ENCODE peak calls at places on chromosomes 5 and 9, in five cellular contexts. L is H1, D is H9, C is neuronal stem cell, S is trophoblast cell. U is an unnamed sample.

GRCh38 chr9:20786807-20787206 is 102.7 kb downstream of the FOCAD start:
- DNase-seq in L (no peak), D (no peak), C (no peak), S (no peak), U (no peak)

GRCh38 chr9:93792358-93792757 is 162.8 kb downstream of the BARX1 start:
- DNase-seq in L (no peak), D (no peak), C (no peak), S (no peak), U (no peak)

GRCh38 chr9:111959468-111959941 is 62.9 kb downstream of the UGCG start:
- DNase-seq in L (no peak), D (no peak), C (no peak), S (peak; percentile 98), U (peak; percentile 92)

GRCh38 chr5:154478224-154478565 is at the start of gene HAND1:
- DNase-seq in L (no peak), D (peak; percentile 93), C (peak; percentile 80), S (no peak), U (peak; percentile 48)

GRCh38 chr5:5374034-5374715 is 48.3 kb upstream of the ICE1 start:
- DNase-seq in L (no peak), D (no peak), C (no peak), S (no peak), U (peak; percentile 32)

GRCh38 chr5:38208782-38209378 is 49.5 kb upstream of the EGFLAM start:
- DNase-seq in L (no peak), D (peak; percentile 58), C (peak; percentile 32), S (peak; percentile 61), U (peak; percentile 56)

GRCh38 chr5:1793301-1793740 is 6.3 kb downstream of the MRPL36 start:
- DNase-seq in L (no peak), D (no peak), C (no peak), S (no peak), U (peak; percentile 7)

GRCh38 chr5:59789197-59789596 is 104.3 kb downstream of the PDE4D start:
- DNase-seq in L (no peak), D (no peak), C (no peak), S (peak; percentile 52), U (peak; percentile 74)

GRCh38 chr5:143148461-143149170 is 254.9 kb downstream of the NR3C1 start:
- DNase-seq in L (no peak), D (no peak), C (no peak), S (no peak), U (peak; percentile 91)

GRCh38 chr5:122030251-122030650 is 47.8 kb downstream of the LOX start:
- DNase-seq in L (no peak), D (no peak), C (no peak), S (peak; percentile 56), U (peak; percentile 29)

GRCh38 chr9:91220021-91220420 is 141.7 kb downstream of the AUH start:
- DNase-seq in L (no peak), D (no peak), C (no peak), S (no peak), U (no peak)

GRCh38 chr9:124042168-124042775 is 30.7 kb downstream of the LHX2 start:
- DNase-seq in L (no peak), D (no peak), C (no peak), S (no peak), U (no peak)

GRCh38 chr9:71796368-71796767 is 28.1 kb upstream of the CEMIP2 start:
- DNase-seq in L (no peak), D (no peak), C (no peak), S (no peak), U (no peak)

GRCh38 chr5:110441035-110441434 is 285.4 kb downstream of the TMEM232 start:
- DNase-seq in L (peak; percentile 15), D (peak; percentile 36), C (peak; percentile 11), S (peak; percentile 48), U (peak; percentile 67)

GRCh38 chr5:73564018-73564417 is 1.4 kb downstream of the ANKRA2 start:
- DNase-seq in L (no peak), D (no peak), C (no peak), S (no peak), U (no peak)

GRCh38 chr9:98993570-98993945 is 49.9 kb downstream of the COL15A1 start:
- DNase-seq in L (no peak), D (peak; percentile 5), C (no peak), S (peak; percentile 68), U (peak; percentile 55)

GRCh38 chr9:16360247-16360646 is 510.2 kb downstream of the BNC2 start:
- DNase-seq in L (no peak), D (peak; percentile 3), C (no peak), S (no peak), U (no peak)

GRCh38 chr9:80504525-80505235 is 932.9 kb downstream of the TLE4 start:
- DNase-seq in L (no peak), D (no peak), C (no peak), S (no peak), U (peak; percentile 34)

GRCh38 chr5:53552561-53552960 is 7.9 kb upstream of the NDUFS4 start:
- DNase-seq in L (no peak), D (no peak), C (no peak), S (no peak), U (no peak)
- H2AFZ ChIP-seq in L (peak overlapping the region; percentile 64), D (no peak overlapping the region), C (peak overlapping the region; percentile 65), S (no peak overlapping the region), U (no peak overlapping the region)

GRCh38 chr5:41337240-41337639 is 123.9 kb upstream of the C6 start:
- DNase-seq in L (no peak), D (no peak), C (no peak), S (no peak), U (no peak)

GRCh38 chr5:41336471-41336870 is 123.1 kb upstream of the C6 start:
- DNase-seq in L (no peak), D (no peak), C (no peak), S (peak; percentile 24), U (no peak)

GRCh38 chr5:41339339-41339738 is 126.0 kb upstream of the C6 start:
- DNase-seq in L (no peak), D (no peak), C (no peak), S (no peak), U (no peak)

GRCh38 chr5:41337724-41338123 is 124.4 kb upstream of the C6 start:
- DNase-seq in L (no peak), D (no peak), C (no peak), S (no peak), U (no peak)

GRCh38 chr5:41338276-41338675 is 124.9 kb upstream of the C6 start:
- DNase-seq in L (no peak), D (no peak), C (no peak), S (no peak), U (no peak)
- H2BK12ac ChIP-seq in L (no peak overlapping the region), D (no peak overlapping the region), C (no peak overlapping the region), S (no peak overlapping the region), U (no peak overlapping the region)

DNA sequence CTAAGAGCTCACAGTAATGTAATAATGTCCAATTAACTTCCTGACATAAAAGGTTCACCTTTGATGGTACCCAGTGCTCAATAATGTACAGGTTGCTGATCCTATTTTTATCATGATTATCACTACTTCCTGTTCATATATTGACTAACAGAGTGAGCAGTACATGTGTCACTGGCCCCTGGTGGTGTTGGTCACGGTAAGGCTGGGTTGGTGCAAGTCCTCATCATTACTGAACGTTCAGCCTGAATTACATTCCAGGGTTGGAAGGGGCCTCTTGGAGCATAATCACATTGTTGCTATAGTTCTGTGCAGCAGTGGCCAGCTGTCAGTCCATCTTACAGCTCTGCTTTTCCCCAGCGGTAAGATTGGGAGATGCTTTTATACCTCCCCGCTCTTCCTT is 24.2 kb upstream of the CKMT2 start:
- DNase-seq in L (no peak), D (no peak), C (no peak), S (no peak), U (no peak)
- H4K8ac ChIP-seq in L (no peak overlapping the region), D (no peak overlapping the region), C (no peak overlapping the region), S (no peak overlapping the region), U (no peak overlapping the region)

GRCh38 chr9:103700558-103700957 is 393.6 kb upstream of the SMC2 start:
- DNase-seq in L (no peak), D (no peak), C (peak; percentile 11), S (no peak), U (no peak)
- H2AFZ ChIP-seq in L (peak overlapping the region; percentile 88), D (no peak overlapping the region), C (no peak overlapping the region), S (no peak overlapping the region), U (no peak overlapping the region)

GRCh38 chr5:57711946-57712345 is 229.3 kb upstream of the ACTBL2 start:
- DNase-seq in L (no peak), D (no peak), C (no peak), S (no peak), U (no peak)
- H2BK12ac ChIP-seq in L (no peak overlapping the region), D (no peak overlapping the region), C (no peak overlapping the region), S (no peak overlapping the region), U (no peak overlapping the region)